ENCODE peak calls at places on chromosomes 4 and X, in four cellular contexts. One of them, this sample, is unnamed.

GRCh38 chrX:142616636-142617035 is 409.1 kb upstream of the SPANXN4 start:
- DNase-seq in cardiac muscle cell: no peak
- DNase-seq in osteocyte: no peak
- DNase-seq in astrocyte of the spinal cord: no peak
- DNase-seq in this sample: no peak

GRCh38 chrX:135549519-135549918 is 29.1 kb downstream of the INTS6L start:
- DNase-seq in astrocyte of the spinal cord: no peak
- DNase-seq in cardiac muscle cell: no peak
- DNase-seq in osteocyte: no peak
- DNase-seq in this sample: no peak

GRCh38 chr4:34422472-34422871 is 1821.8 kb downstream of the ARAP2 start:
- DNase-seq in osteocyte: no peak
- DNase-seq in cardiac muscle cell: no peak
- DNase-seq in astrocyte of the spinal cord: peak; percentile 22
- DNase-seq in this sample: no peak

GRCh38 chrX:19761554-19762295 is 125.7 kb downstream of the SH3KBP1 start:
- DNase-seq in osteocyte: no peak
- DNase-seq in cardiac muscle cell: no peak
- DNase-seq in astrocyte of the spinal cord: no peak
- DNase-seq in this sample: no peak

GRCh38 chrX:134604701-134605271 is 53.5 kb downstream of the PLAC1 start:
- DNase-seq in cardiac muscle cell: peak; percentile 57
- DNase-seq in astrocyte of the spinal cord: no peak
- DNase-seq in osteocyte: no peak
- DNase-seq in this sample: no peak

GRCh38 chr4:188428935-188429334 is 289.7 kb downstream of the TRIML1 start:
- DNase-seq in osteocyte: no peak
- DNase-seq in cardiac muscle cell: no peak
- DNase-seq in astrocyte of the spinal cord: no peak
- DNase-seq in this sample: peak; percentile 56

GRCh38 chr4:174629265-174629664 is 107.0 kb upstream of the HPGD start:
- DNase-seq in astrocyte of the spinal cord: no peak
- DNase-seq in osteocyte: no peak
- DNase-seq in cardiac muscle cell: no peak
- DNase-seq in this sample: no peak

GRCh38 chr4:142434519-142435224 is 411.4 kb downstream of the INPP4B start:
- DNase-seq in cardiac muscle cell: no peak
- DNase-seq in osteocyte: no peak
- DNase-seq in astrocyte of the spinal cord: no peak
- DNase-seq in this sample: no peak

GRCh38 chrX:40008841-40009461 is 88.8 kb downstream of the BCOR start:
- DNase-seq in astrocyte of the spinal cord: no peak
- DNase-seq in cardiac muscle cell: peak; percentile 60
- DNase-seq in osteocyte: no peak
- DNase-seq in this sample: no peak

GRCh38 chr4:87120411-87121162 is 99.8 kb downstream of the KLHL8 start:
- DNase-seq in cardiac muscle cell: peak; percentile 45
- DNase-seq in astrocyte of the spinal cord: peak; percentile 77
- DNase-seq in osteocyte: no peak
- DNase-seq in this sample: no peak

GRCh38 chr4:154877110-154877760 is 96.2 kb downstream of the RBM46 start:
- DNase-seq in cardiac muscle cell: no peak
- DNase-seq in astrocyte of the spinal cord: peak; percentile 32
- DNase-seq in osteocyte: no peak
- DNase-seq in this sample: no peak

GRCh38 chrX:40104649-40105015 is 6.9 kb upstream of the BCOR start:
- DNase-seq in osteocyte: no peak
- DNase-seq in astrocyte of the spinal cord: no peak
- DNase-seq in cardiac muscle cell: peak; percentile 68
- DNase-seq in this sample: no peak

GRCh38 chrX:805988-806387 is 175.4 kb downstream of the SHOX start:
- DNase-seq in osteocyte: no peak
- DNase-seq in astrocyte of the spinal cord: no peak
- DNase-seq in cardiac muscle cell: no peak
- DNase-seq in this sample: no peak

GRCh38 chr4:180751009-180751408 is 1492.2 kb upstream of the TENM3 start:
- DNase-seq in cardiac muscle cell: no peak
- DNase-seq in osteocyte: no peak
- DNase-seq in astrocyte of the spinal cord: peak; percentile 86
- DNase-seq in this sample: no peak

GRCh38 chr4:73917081-73917501 is 47.9 kb downstream of the CXCL1 start:
- DNase-seq in osteocyte: no peak
- DNase-seq in cardiac muscle cell: no peak
- DNase-seq in astrocyte of the spinal cord: peak; percentile 97
- DNase-seq in this sample: no peak

GRCh38 chrX:65493431-65493830 is 41.2 kb downstream of the LAS1L start:
- DNase-seq in astrocyte of the spinal cord: no peak
- DNase-seq in osteocyte: no peak
- DNase-seq in cardiac muscle cell: no peak
- DNase-seq in this sample: no peak

GRCh38 chr4:4727536-4727935 is 131.9 kb upstream of the MSX1 start:
- DNase-seq in astrocyte of the spinal cord: no peak
- DNase-seq in cardiac muscle cell: no peak
- DNase-seq in osteocyte: no peak
- DNase-seq in this sample: no peak

GRCh38 chrX:116667346-116667745 is 204.6 kb upstream of the CT83 start:
- DNase-seq in cardiac muscle cell: no peak
- DNase-seq in astrocyte of the spinal cord: no peak
- DNase-seq in osteocyte: no peak
- DNase-seq in this sample: no peak
- TF ChIP-seq CTCF in cardiac muscle cell: no peak
- TF ChIP-seq CTCF in astrocyte of the spinal cord: no peak
- TF ChIP-seq CTCF in osteocyte: no peak
- TF ChIP-seq CTCF in this sample: no peak

DNA sequence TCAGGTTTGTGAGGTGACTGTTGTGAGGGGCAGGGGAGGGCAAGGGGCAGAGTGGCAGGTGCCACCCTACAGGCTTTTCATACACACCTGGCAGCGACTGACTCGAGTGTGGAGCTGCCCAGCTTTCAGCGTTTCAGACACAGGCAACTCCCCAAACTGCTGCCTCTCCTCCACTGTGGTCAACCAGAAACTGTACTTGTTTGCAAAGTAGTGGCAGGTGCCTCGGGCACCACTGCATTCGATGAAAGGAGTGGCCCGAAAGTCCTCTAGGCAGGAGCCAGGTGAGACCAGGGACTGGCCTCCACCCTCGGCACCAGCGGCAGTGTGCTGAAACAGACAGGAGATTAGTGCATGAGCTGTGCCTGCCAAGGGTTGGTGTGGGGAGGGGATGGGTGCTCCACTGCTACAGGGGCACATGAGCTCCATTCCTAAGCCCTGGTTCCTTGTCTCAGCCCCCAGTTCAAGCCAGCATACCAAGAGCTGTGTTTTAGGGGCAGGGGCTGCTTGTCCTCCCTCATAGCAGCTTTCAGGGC is 65.4 kb downstream of the ATG4A start:
- DNase-seq in cardiac muscle cell: no peak
- DNase-seq in osteocyte: no peak
- DNase-seq in astrocyte of the spinal cord: no peak
- DNase-seq in this sample: no peak
- TF ChIP-seq CTCF in cardiac muscle cell: no peak
- TF ChIP-seq CTCF in osteocyte: no peak
- TF ChIP-seq CTCF in astrocyte of the spinal cord: no peak
- TF ChIP-seq CTCF in this sample: no peak

GRCh38 chr4:119579823-119580222 is 48.8 kb downstream of the PDE5A start:
- DNase-seq in osteocyte: no peak
- DNase-seq in astrocyte of the spinal cord: no peak
- DNase-seq in cardiac muscle cell: no peak
- DNase-seq in this sample: no peak
- TF ChIP-seq CTCF in osteocyte: no peak
- TF ChIP-seq CTCF in astrocyte of the spinal cord: no peak
- TF ChIP-seq CTCF in cardiac muscle cell: no peak
- TF ChIP-seq CTCF in this sample: no peak

GRCh38 chr4:7769936-7770674 is 169.6 kb downstream of the AFAP1 start:
- DNase-seq in cardiac muscle cell: peak; percentile 46
- DNase-seq in osteocyte: no peak
- DNase-seq in astrocyte of the spinal cord: no peak
- DNase-seq in this sample: peak; percentile 47
- TF ChIP-seq CTCF in cardiac muscle cell: peak; percentile 53
- TF ChIP-seq CTCF in osteocyte: peak; percentile 63
- TF ChIP-seq CTCF in astrocyte of the spinal cord: peak; percentile 67
- TF ChIP-seq CTCF in this sample: peak; percentile 14

DNA sequence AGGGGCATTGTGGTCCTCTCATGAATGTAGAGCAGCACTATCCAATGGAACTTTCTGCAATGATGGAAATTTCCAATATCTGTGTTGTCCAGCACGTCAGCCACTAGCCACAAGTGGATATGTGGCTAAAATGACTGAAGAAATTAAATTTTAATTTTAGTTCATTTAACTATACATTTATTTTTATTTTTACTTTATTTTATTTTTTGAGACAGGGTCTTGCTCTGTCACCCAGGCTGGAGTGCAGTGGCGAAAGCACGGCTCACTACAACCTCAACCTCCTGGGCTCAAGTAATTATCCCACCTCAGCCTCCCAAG is 13.3 kb upstream of the RBBP7 start:
- DNase-seq in cardiac muscle cell: no peak
- DNase-seq in astrocyte of the spinal cord: no peak
- DNase-seq in osteocyte: no peak
- DNase-seq in this sample: no peak
- TF ChIP-seq CTCF in cardiac muscle cell: no peak
- TF ChIP-seq CTCF in astrocyte of the spinal cord: no peak
- TF ChIP-seq CTCF in osteocyte: no peak
- TF ChIP-seq CTCF in this sample: no peak

DNA sequence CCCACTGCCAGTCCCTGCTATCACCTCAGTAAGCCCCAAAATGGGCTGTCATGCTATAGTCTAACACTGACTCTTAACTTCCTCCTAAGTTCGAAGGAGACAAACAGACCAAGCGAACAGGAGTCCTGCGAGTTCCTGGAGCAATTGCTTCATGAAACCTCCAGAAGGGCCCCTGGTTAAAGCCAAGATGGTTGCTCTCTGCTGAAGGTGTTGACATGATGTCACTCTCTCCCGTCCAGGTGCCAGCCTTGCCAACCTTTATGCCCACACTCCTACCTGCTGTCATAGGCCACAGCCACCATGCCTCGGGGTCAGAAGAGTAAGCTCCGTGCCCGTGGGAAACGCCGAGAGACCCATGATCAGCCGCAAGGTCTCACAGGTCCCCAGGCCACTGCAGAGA is at the start of gene MAGEB6B:
- DNase-seq in osteocyte: no peak
- DNase-seq in astrocyte of the spinal cord: no peak
- DNase-seq in cardiac muscle cell: no peak
- DNase-seq in this sample: no peak
- TF ChIP-seq CTCF in osteocyte: no peak
- TF ChIP-seq CTCF in astrocyte of the spinal cord: no peak
- TF ChIP-seq CTCF in cardiac muscle cell: no peak
- TF ChIP-seq CTCF in this sample: no peak

DNA sequence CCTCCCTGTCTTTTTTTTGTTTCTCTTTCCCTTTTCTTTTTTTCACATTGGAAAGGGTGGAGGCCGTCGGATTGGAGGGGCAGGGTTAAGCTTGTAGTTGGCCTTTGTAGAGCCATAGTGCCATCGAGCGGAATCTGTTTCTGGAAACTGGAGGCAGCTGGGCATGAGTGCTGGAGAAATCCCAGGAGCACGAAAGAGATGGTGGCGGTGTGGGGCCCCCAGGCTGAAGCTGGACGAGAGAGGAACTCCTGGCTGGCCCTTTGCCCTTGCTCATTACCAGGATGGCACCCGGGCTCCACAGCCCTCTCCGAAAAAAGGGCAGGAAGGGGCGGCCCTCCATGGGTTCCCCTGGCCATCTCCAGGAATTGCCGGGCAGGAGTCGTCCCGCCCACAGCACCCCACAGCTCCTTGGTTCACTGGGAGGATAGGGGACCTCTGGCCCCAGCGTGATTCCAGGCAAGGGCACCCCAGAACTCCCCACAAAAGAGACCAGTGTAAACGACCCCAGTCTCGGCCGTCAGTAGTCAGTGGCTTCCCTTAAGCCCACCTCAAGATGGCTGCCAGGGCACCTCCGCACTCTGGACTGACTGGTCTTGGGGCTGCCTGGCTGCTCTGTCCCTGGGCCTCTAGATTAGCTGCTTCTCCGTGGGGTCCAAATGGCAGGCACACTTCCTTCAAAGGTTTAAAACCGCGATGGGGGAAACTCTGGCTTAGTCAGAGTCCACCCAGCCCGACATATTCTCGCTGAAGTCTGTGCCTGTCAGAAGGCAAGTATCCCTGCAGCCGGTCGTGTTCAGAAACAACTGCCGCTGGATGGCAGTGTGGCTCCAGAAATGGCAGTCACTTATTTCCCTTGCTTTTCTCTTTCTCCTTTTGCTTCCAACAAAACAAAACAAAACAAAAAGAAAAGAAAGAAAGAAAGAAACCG is 74.1 kb downstream of the NBDY start:
- DNase-seq in osteocyte: peak; percentile 81
- DNase-seq in astrocyte of the spinal cord: peak; percentile 71
- DNase-seq in cardiac muscle cell: peak; percentile 48
- DNase-seq in this sample: peak; percentile 34
- TF ChIP-seq CTCF in osteocyte: peak; percentile 50
- TF ChIP-seq CTCF in astrocyte of the spinal cord: peak; percentile 54
- TF ChIP-seq CTCF in cardiac muscle cell: peak; percentile 50
- TF ChIP-seq CTCF in this sample: no peak

GRCh38 chr4:10184051-10184450 is 67.5 kb upstream of the WDR1 start:
- DNase-seq in astrocyte of the spinal cord: no peak
- DNase-seq in cardiac muscle cell: no peak
- DNase-seq in osteocyte: no peak
- DNase-seq in this sample: no peak

GRCh38 chr4:10188400-10189004 is 71.9 kb upstream of the WDR1 start:
- DNase-seq in cardiac muscle cell: no peak
- DNase-seq in astrocyte of the spinal cord: no peak
- DNase-seq in osteocyte: no peak
- DNase-seq in this sample: no peak

GRCh38 chr4:10184501-10184938 is 67.9 kb upstream of the WDR1 start:
- DNase-seq in astrocyte of the spinal cord: no peak
- DNase-seq in osteocyte: no peak
- DNase-seq in cardiac muscle cell: no peak
- DNase-seq in this sample: no peak

GRCh38 chr4:10185518-10186227 is 69.1 kb upstream of the WDR1 start:
- DNase-seq in astrocyte of the spinal cord: no peak
- DNase-seq in osteocyte: no peak
- DNase-seq in cardiac muscle cell: peak; percentile 75
- DNase-seq in this sample: no peak

GRCh38 chr4:10186228-10187214 is 69.9 kb upstream of the WDR1 start:
- DNase-seq in cardiac muscle cell: peak; percentile 14
- DNase-seq in astrocyte of the spinal cord: no peak
- DNase-seq in osteocyte: no peak
- DNase-seq in this sample: no peak
- TF ChIP-seq CTCF in cardiac muscle cell: peak; percentile 23
- TF ChIP-seq CTCF in astrocyte of the spinal cord: no peak
- TF ChIP-seq CTCF in osteocyte: no peak
- TF ChIP-seq CTCF in this sample: no peak